ENCODE peak calls at places on chromosomes 1 and 21, in six cellular contexts. S is NCI-H524 treated with DMSO at 0.1 percent for 48 hours, F is COLO829, P is iPS DF 19.7, M is mesothelial cell of epicardium, D is neural progenitor cell. O is an unnamed sample.

GRCh38 chr1:189628857-189629256 is 848.8 kb downstream of the BRINP3 start:
- DNase-seq in M (no peak), F (no peak), P (peak; percentile 15), S (no peak), D (peak; percentile 5), O (no peak)

GRCh38 chr1:18495635-18496034 is 14.9 kb downstream of the KLHDC7A start:
- DNase-seq in P (no peak), S (no peak), D (no peak), F (no peak), M (no peak), O (no peak)

GRCh38 chr1:7847599-7847998 is 5.3 kb downstream of the UTS2 start:
- DNase-seq in F (no peak), M (no peak), D (no peak), P (no peak), S (no peak), O (no peak)

GRCh38 chr1:115170972-115171392 is 81.7 kb upstream of the TSPAN2 start:
- DNase-seq in P (no peak), S (no peak), M (no peak), F (no peak), D (no peak), O (no peak)

GRCh38 chr1:26686795-26687194 is 9.0 kb upstream of the ARID1A start:
- DNase-seq in F (no peak), P (no peak), D (no peak), M (no peak), S (no peak), O (no peak)

GRCh38 chr1:20141001-20141400 is 1.9 kb downstream of the PLA2G2F start:
- DNase-seq in F (no peak), M (no peak), P (no peak), D (no peak), S (no peak), O (no peak)

GRCh38 chr21:42390193-42390592 is 5.7 kb downstream of the TMPRSS3 start:
- DNase-seq in D (no peak), P (no peak), F (no peak), S (no peak), M (no peak), O (no peak)

GRCh38 chr1:64864018-64864945 is 102.1 kb downstream of the JAK1 start:
- DNase-seq in P (no peak), S (no peak), D (no peak), F (no peak), M (no peak), O (no peak)

GRCh38 chr1:7009741-7010525 is 224.7 kb downstream of the CAMTA1 start:
- DNase-seq in D (no peak), S (no peak), M (no peak), P (no peak), F (no peak), O (no peak)

GRCh38 chr1:228197555-228198147 is 10.2 kb upstream of the OBSCN start:
- DNase-seq in P (no peak), D (no peak), S (no peak), M (no peak), F (no peak), O (no peak)

GRCh38 chr1:218739426-218739825 is 394.3 kb downstream of the TGFB2 start:
- DNase-seq in M (no peak), F (no peak), D (no peak), S (no peak), P (no peak), O (no peak)

GRCh38 chr1:178393370-178393769 is 103.4 kb downstream of the CLEC20A start:
- DNase-seq in S (no peak), M (no peak), P (no peak), F (no peak), D (no peak), O (peak; percentile 42)

GRCh38 chr1:201319631-201320030 is 36.3 kb downstream of the PKP1 start:
- DNase-seq in M (no peak), D (no peak), P (no peak), F (no peak), S (no peak), O (no peak)

GRCh38 chr1:154983776-154984466 is 777 bp downstream of the FLAD1 start:
- DNase-seq in F (no peak), P (no peak), S (no peak), M (no peak), D (no peak), O (no peak)

GRCh38 chr1:154975409-154976205 is 1.1 kb downstream of the CKS1B start:
- DNase-seq in P (no peak), S (no peak), F (no peak), D (peak; percentile 64), M (no peak), O (no peak)

GRCh38 chr1:209768354-209768774 is 12.5 kb downstream of the TRAF3IP3 start:
- DNase-seq in P (no peak), M (no peak), D (no peak), F (no peak), S (no peak), O (no peak)

GRCh38 chr1:205438213-205439158 is 16.6 kb upstream of the LEMD1 start:
- DNase-seq in M (peak; percentile 85), P (no peak), F (peak; percentile 91), S (no peak), D (no peak), O (no peak)

GRCh38 chr1:117541003-117541402 is 64.8 kb upstream of the TENT5C start:
- DNase-seq in D (no peak), P (no peak), S (no peak), F (no peak), M (no peak), O (no peak)

GRCh38 chr1:39485046-39485803 is 6.2 kb upstream of the BMP8A start:
- DNase-seq in P (no peak), F (no peak), S (no peak), D (no peak), M (no peak), O (no peak)

GRCh38 chr1:69814926-69815325 is 247.2 kb downstream of the LRRC7 start:
- DNase-seq in D (no peak), P (no peak), S (no peak), M (no peak), F (no peak), O (no peak)

GRCh38 chr1:210801501-210801900 is 332.4 kb downstream of the KCNH1 start:
- DNase-seq in F (no peak), D (peak; percentile 31), M (no peak), P (no peak), S (no peak), O (no peak)

GRCh38 chr1:171196351-171196750 is 11.3 kb downstream of the FMO2 start:
- DNase-seq in D (no peak), M (no peak), F (no peak), S (no peak), P (no peak), O (no peak)

GRCh38 chr1:33985656-33986055 is 121.8 kb downstream of the HMGB4 start:
- DNase-seq in S (no peak), P (no peak), F (no peak), M (no peak), D (no peak), O (no peak)

GRCh38 chr1:221100196-221100950 is 221.1 kb downstream of the HLX start:
- DNase-seq in P (no peak), M (no peak), S (no peak), D (no peak), F (peak; percentile 67), O (no peak)

GRCh38 chr1:183444243-183444642 is 26.1 kb upstream of the NMNAT2 start:
- DNase-seq in P (no peak), M (no peak), S (no peak), D (peak; percentile 30), F (peak; percentile 65), O (no peak)

GRCh38 chr1:202861420-202862121 is 27.4 kb downstream of the RABIF start:
- DNase-seq in M (peak; percentile 86), D (peak; percentile 97), P (peak; percentile 77), S (peak; percentile 34), F (peak; percentile 79), O (peak; percentile 81)

GRCh38 chr21:37257526-37257966 is 9.6 kb downstream of the VPS26C start:
- DNase-seq in S (no peak), M (no peak), D (no peak), F (no peak), P (no peak), O (peak; percentile 69)

GRCh38 chr1:235366286-235366685 is 941 bp upstream of the TBCE start:
- DNase-seq in M (no peak), S (no peak), P (no peak), D (no peak), F (no peak), O (no peak)

GRCh38 chr1:219550171-219550570 is 62.7 kb downstream of the ZC3H11B start:
- DNase-seq in D (no peak), P (no peak), S (no peak), M (no peak), F (no peak), O (no peak)

GRCh38 chr1:76625887-76626286 is 241.4 kb upstream of the ST6GALNAC5 start:
- DNase-seq in P (no peak), F (no peak), S (peak; percentile 56), M (no peak), D (peak; percentile 5), O (no peak)

GRCh38 chr1:89780721-89781120 is 40.1 kb upstream of the LRRC8D start:
- DNase-seq in P (no peak), M (no peak), D (no peak), S (no peak), F (peak; percentile 76), O (no peak)

GRCh38 chr1:89987170-89987819 is 7.6 kb upstream of the ZNF326 start:
- DNase-seq in P (peak; percentile 33), F (no peak), M (no peak), D (peak; percentile 61), S (peak; percentile 25), O (peak; percentile 43)

GRCh38 chr21:46035809-46036695 is 54.5 kb downstream of the COL6A1 start:
- DNase-seq in S (no peak), F (no peak), D (no peak), M (no peak), P (no peak), O (no peak)

GRCh38 chr1:228867951-228868730 is 132.9 kb downstream of the RHOU start:
- DNase-seq in F (no peak), M (no peak), P (no peak), S (peak; percentile 10), D (no peak), O (no peak)

GRCh38 chr21:25878334-25878733 is 143.6 kb downstream of the GABPA start:
- DNase-seq in P (no peak), D (no peak), F (no peak), M (no peak), S (no peak), O (no peak)

GRCh38 chr1:167611983-167612382 is 18.0 kb upstream of the RCSD1 start:
- DNase-seq in S (no peak), D (no peak), F (no peak), M (no peak), P (no peak), O (no peak)

GRCh38 chr1:181849071-181849470 is 212.4 kb downstream of the ZNF648 start:
- DNase-seq in P (no peak), D (no peak), S (peak; percentile 85), M (no peak), F (no peak), O (no peak)